ENCODE peak calls at places on chromosomes 4 and X, in seven cellular contexts. One of them, this sample, is unnamed.
A peak's percentile ranks its signal among the peaks of the same experiment; 100 is the strongest.

GRCh38 chrX:103877571-103877970 is 45.5 kb upstream of the RAB9B start:
- DNase-seq in GM04504: no peak
- DNase-seq in amygdala: no peak
- DNase-seq in fibroblast of mammary gland: peak; percentile 12
- DNase-seq in hepatic stellate cell: no peak
- DNase-seq in naive thymus-derived CD8-positive, alpha-beta T cell: no peak
- DNase-seq in iris pigment epithelial cell: no peak
- DNase-seq in this sample: no peak

GRCh38 chrX:108001218-108001814 is 19.1 kb upstream of the TEX13B start:
- DNase-seq in GM04504: peak; percentile 5
- DNase-seq in amygdala: no peak
- DNase-seq in fibroblast of mammary gland: peak; percentile 63
- DNase-seq in hepatic stellate cell: no peak
- DNase-seq in naive thymus-derived CD8-positive, alpha-beta T cell: peak; percentile 23
- DNase-seq in iris pigment epithelial cell: peak; percentile 64
- DNase-seq in this sample: no peak

GRCh38 chrX:21972721-21973120 is 32.2 kb downstream of the SMS start:
- DNase-seq in GM04504: no peak
- DNase-seq in amygdala: no peak
- DNase-seq in fibroblast of mammary gland: peak; percentile 55
- DNase-seq in hepatic stellate cell: no peak
- DNase-seq in naive thymus-derived CD8-positive, alpha-beta T cell: peak; percentile 5
- DNase-seq in iris pigment epithelial cell: peak; percentile 86
- DNase-seq in this sample: no peak

GRCh38 chr4:75235359-75235951 is 278.7 kb downstream of the RCHY1 start:
- DNase-seq in GM04504: no peak
- DNase-seq in amygdala: no peak
- DNase-seq in fibroblast of mammary gland: no peak
- DNase-seq in hepatic stellate cell: no peak
- DNase-seq in naive thymus-derived CD8-positive, alpha-beta T cell: no peak
- DNase-seq in iris pigment epithelial cell: peak; percentile 5
- DNase-seq in this sample: peak; percentile 30

GRCh38 chr4:123838426-123838825 is 441.8 kb downstream of the SPRY1 start:
- DNase-seq in GM04504: no peak
- DNase-seq in amygdala: no peak
- DNase-seq in fibroblast of mammary gland: peak; percentile 45
- DNase-seq in hepatic stellate cell: no peak
- DNase-seq in naive thymus-derived CD8-positive, alpha-beta T cell: no peak
- DNase-seq in iris pigment epithelial cell: no peak
- DNase-seq in this sample: no peak

GRCh38 chrX:32778965-32779364 is 432.4 kb downstream of the DMD start:
- DNase-seq in GM04504: no peak
- DNase-seq in amygdala: no peak
- DNase-seq in fibroblast of mammary gland: no peak
- DNase-seq in hepatic stellate cell: no peak
- DNase-seq in naive thymus-derived CD8-positive, alpha-beta T cell: no peak
- DNase-seq in iris pigment epithelial cell: no peak
- DNase-seq in this sample: no peak

GRCh38 chr4:176400816-176401461 is 81.2 kb downstream of the SPCS3 start:
- DNase-seq in GM04504: peak; percentile 61
- DNase-seq in amygdala: no peak
- DNase-seq in fibroblast of mammary gland: peak; percentile 77
- DNase-seq in hepatic stellate cell: no peak
- DNase-seq in naive thymus-derived CD8-positive, alpha-beta T cell: no peak
- DNase-seq in iris pigment epithelial cell: peak; percentile 87
- DNase-seq in this sample: no peak

GRCh38 chrX:135707880-135708279 is 5.6 kb upstream of the CT45A1 start:
- DNase-seq in GM04504: no peak
- DNase-seq in amygdala: no peak
- DNase-seq in fibroblast of mammary gland: peak; percentile 1
- DNase-seq in hepatic stellate cell: no peak
- DNase-seq in naive thymus-derived CD8-positive, alpha-beta T cell: no peak
- DNase-seq in iris pigment epithelial cell: no peak
- DNase-seq in this sample: peak; percentile 30

GRCh38 chr4:27184508-27185155 is 324.0 kb downstream of the STIM2 start:
- DNase-seq in GM04504: no peak
- DNase-seq in amygdala: no peak
- DNase-seq in fibroblast of mammary gland: no peak
- DNase-seq in hepatic stellate cell: no peak
- DNase-seq in naive thymus-derived CD8-positive, alpha-beta T cell: no peak
- DNase-seq in iris pigment epithelial cell: no peak
- DNase-seq in this sample: no peak

GRCh38 chrX:6693051-6693450 is 158.1 kb upstream of the VCX3A start:
- DNase-seq in GM04504: no peak
- DNase-seq in amygdala: no peak
- DNase-seq in fibroblast of mammary gland: no peak
- DNase-seq in hepatic stellate cell: no peak
- DNase-seq in naive thymus-derived CD8-positive, alpha-beta T cell: no peak
- DNase-seq in iris pigment epithelial cell: no peak
- DNase-seq in this sample: no peak

GRCh38 chr4:118948545-118949144 is 60.0 kb downstream of the SYNPO2 start:
- DNase-seq in GM04504: no peak
- DNase-seq in amygdala: no peak
- DNase-seq in fibroblast of mammary gland: peak; percentile 34
- DNase-seq in hepatic stellate cell: no peak
- DNase-seq in naive thymus-derived CD8-positive, alpha-beta T cell: no peak
- DNase-seq in iris pigment epithelial cell: peak; percentile 42
- DNase-seq in this sample: no peak

GRCh38 chr4:106344324-106344970 is 24.1 kb downstream of the GIMD1 start:
- DNase-seq in GM04504: no peak
- DNase-seq in amygdala: no peak
- DNase-seq in fibroblast of mammary gland: peak; percentile 57
- DNase-seq in hepatic stellate cell: no peak
- DNase-seq in naive thymus-derived CD8-positive, alpha-beta T cell: no peak
- DNase-seq in iris pigment epithelial cell: peak; percentile 69
- DNase-seq in this sample: no peak

GRCh38 chrX:26649534-26649933 is 433.6 kb downstream of the MAGEB5 start:
- DNase-seq in GM04504: no peak
- DNase-seq in amygdala: no peak
- DNase-seq in fibroblast of mammary gland: peak; percentile 22
- DNase-seq in hepatic stellate cell: no peak
- DNase-seq in naive thymus-derived CD8-positive, alpha-beta T cell: peak; percentile 1
- DNase-seq in iris pigment epithelial cell: peak; percentile 30
- DNase-seq in this sample: peak; percentile 16

GRCh38 chr4:65668201-65669007 is 1.9 kb downstream of the EPHA5 start:
- DNase-seq in GM04504: no peak
- DNase-seq in amygdala: peak; percentile 6
- DNase-seq in fibroblast of mammary gland: peak; percentile 16
- DNase-seq in hepatic stellate cell: no peak
- DNase-seq in naive thymus-derived CD8-positive, alpha-beta T cell: no peak
- DNase-seq in iris pigment epithelial cell: no peak
- DNase-seq in this sample: peak; percentile 2

GRCh38 chr4:79552311-79552710 is 144.3 kb upstream of the GK2 start:
- DNase-seq in GM04504: no peak
- DNase-seq in amygdala: no peak
- DNase-seq in fibroblast of mammary gland: no peak
- DNase-seq in hepatic stellate cell: no peak
- DNase-seq in naive thymus-derived CD8-positive, alpha-beta T cell: no peak
- DNase-seq in iris pigment epithelial cell: no peak
- DNase-seq in this sample: no peak

GRCh38 chr4:14289708-14290107 is 662.2 kb upstream of the BOD1L1 start:
- DNase-seq in GM04504: no peak
- DNase-seq in amygdala: no peak
- DNase-seq in fibroblast of mammary gland: peak; percentile 1
- DNase-seq in hepatic stellate cell: no peak
- DNase-seq in naive thymus-derived CD8-positive, alpha-beta T cell: no peak
- DNase-seq in iris pigment epithelial cell: peak; percentile 34
- DNase-seq in this sample: no peak

GRCh38 chr4:41949531-41949930 is 14.3 kb downstream of the TMEM33 start:
- DNase-seq in GM04504: no peak
- DNase-seq in amygdala: no peak
- DNase-seq in fibroblast of mammary gland: peak; percentile 34
- DNase-seq in hepatic stellate cell: no peak
- DNase-seq in naive thymus-derived CD8-positive, alpha-beta T cell: no peak
- DNase-seq in iris pigment epithelial cell: no peak
- DNase-seq in this sample: no peak

GRCh38 chr4:38133711-38134480 is 173.7 kb downstream of the PTTG2 start:
- DNase-seq in GM04504: no peak
- DNase-seq in amygdala: no peak
- DNase-seq in fibroblast of mammary gland: no peak
- DNase-seq in hepatic stellate cell: no peak
- DNase-seq in naive thymus-derived CD8-positive, alpha-beta T cell: no peak
- DNase-seq in iris pigment epithelial cell: no peak
- DNase-seq in this sample: no peak

GRCh38 chrX:78321809-78322208 is 5.6 kb downstream of the CYSLTR1 start:
- DNase-seq in GM04504: no peak
- DNase-seq in amygdala: no peak
- DNase-seq in fibroblast of mammary gland: no peak
- DNase-seq in hepatic stellate cell: no peak
- DNase-seq in naive thymus-derived CD8-positive, alpha-beta T cell: peak; percentile 45
- DNase-seq in iris pigment epithelial cell: no peak
- DNase-seq in this sample: peak; percentile 33

GRCh38 chr4:23972202-23972601 is 82.4 kb upstream of the PPARGC1A start:
- DNase-seq in GM04504: no peak
- DNase-seq in amygdala: no peak
- DNase-seq in fibroblast of mammary gland: no peak
- DNase-seq in hepatic stellate cell: no peak
- DNase-seq in naive thymus-derived CD8-positive, alpha-beta T cell: no peak
- DNase-seq in iris pigment epithelial cell: no peak
- DNase-seq in this sample: no peak

GRCh38 chrX:94178145-94178790 is 504.3 kb downstream of the FAM133A start:
- DNase-seq in GM04504: no peak
- DNase-seq in amygdala: no peak
- DNase-seq in fibroblast of mammary gland: peak; percentile 4
- DNase-seq in hepatic stellate cell: no peak
- DNase-seq in naive thymus-derived CD8-positive, alpha-beta T cell: no peak
- DNase-seq in iris pigment epithelial cell: peak; percentile 0
- DNase-seq in this sample: no peak

GRCh38 chrX:12986886-12987285 is 12.0 kb downstream of the TMSB4X start:
- DNase-seq in GM04504: no peak
- DNase-seq in amygdala: no peak
- DNase-seq in fibroblast of mammary gland: no peak
- DNase-seq in hepatic stellate cell: no peak
- DNase-seq in naive thymus-derived CD8-positive, alpha-beta T cell: no peak
- DNase-seq in iris pigment epithelial cell: no peak
- DNase-seq in this sample: no peak

GRCh38 chr4:82983450-82983849 is 27.2 kb downstream of the LIN54 start:
- DNase-seq in GM04504: no peak
- DNase-seq in amygdala: no peak
- DNase-seq in fibroblast of mammary gland: no peak
- DNase-seq in hepatic stellate cell: no peak
- DNase-seq in naive thymus-derived CD8-positive, alpha-beta T cell: no peak
- DNase-seq in iris pigment epithelial cell: no peak
- DNase-seq in this sample: no peak

GRCh38 chr4:84151574-84151973 is 347.5 kb downstream of the NKX6-1 start:
- DNase-seq in GM04504: no peak
- DNase-seq in amygdala: no peak
- DNase-seq in fibroblast of mammary gland: no peak
- DNase-seq in hepatic stellate cell: no peak
- DNase-seq in naive thymus-derived CD8-positive, alpha-beta T cell: no peak
- DNase-seq in iris pigment epithelial cell: no peak
- DNase-seq in this sample: no peak

GRCh38 chrX:40107291-40108083 is 9.7 kb upstream of the BCOR start:
- DNase-seq in GM04504: no peak
- DNase-seq in amygdala: no peak
- DNase-seq in fibroblast of mammary gland: no peak
- DNase-seq in hepatic stellate cell: no peak
- DNase-seq in naive thymus-derived CD8-positive, alpha-beta T cell: no peak
- DNase-seq in iris pigment epithelial cell: peak; percentile 30
- DNase-seq in this sample: no peak

GRCh38 chr4:167966161-167966560 is 126.2 kb upstream of the ANXA10 start:
- DNase-seq in GM04504: no peak
- DNase-seq in amygdala: no peak
- DNase-seq in fibroblast of mammary gland: no peak
- DNase-seq in hepatic stellate cell: no peak
- DNase-seq in naive thymus-derived CD8-positive, alpha-beta T cell: no peak
- DNase-seq in iris pigment epithelial cell: peak; percentile 51
- DNase-seq in this sample: no peak

GRCh38 chr4:16819652-16820051 is 78.8 kb downstream of the LDB2 start:
- DNase-seq in GM04504: no peak
- DNase-seq in amygdala: no peak
- DNase-seq in fibroblast of mammary gland: no peak
- DNase-seq in hepatic stellate cell: no peak
- DNase-seq in naive thymus-derived CD8-positive, alpha-beta T cell: no peak
- DNase-seq in iris pigment epithelial cell: no peak
- DNase-seq in this sample: no peak

GRCh38 chr4:76809594-76810305 is 88.2 kb downstream of the SOWAHB start:
- DNase-seq in GM04504: peak; percentile 54
- DNase-seq in amygdala: no peak
- DNase-seq in fibroblast of mammary gland: peak; percentile 42
- DNase-seq in hepatic stellate cell: no peak
- DNase-seq in naive thymus-derived CD8-positive, alpha-beta T cell: no peak
- DNase-seq in iris pigment epithelial cell: peak; percentile 50
- DNase-seq in this sample: no peak

This sample was measured in GM10248.